ENCODE peak calls at places on chromosomes 1 and 21, in four cellular contexts. J is brain microvascular endothelial cell, P is foreskin keratinocyte, N is GM12878. A is an unnamed sample.

GRCh38 chr1:225848044-225848955 is 33.9 kb downstream of the TMEM63A start:
- DNase-seq in J (peak), P (no peak), N (peak), A (peak)

GRCh38 chr1:6261615-6261995 is 707 bp upstream of the GPR153 start:
- DNase-seq in J (no peak), P (no peak), N (no peak), A (no peak)

GRCh38 chr1:34013958-34014737 is 150.3 kb downstream of the HMGB4 start:
- DNase-seq in J (no peak), P (no peak), N (no peak), A (no peak)

GRCh38 chr1:53589043-53589887 is 130.1 kb downstream of the DMRTB1 start:
- DNase-seq in J (no peak), P (no peak), N (no peak), A (no peak)

GRCh38 chr21:42089093-42089631 is 18.0 kb downstream of the UMODL1 start:
- DNase-seq in J (no peak), P (no peak), N (no peak), A (no peak)

GRCh38 chr1:34787461-34788420 is 5.1 kb upstream of the GJA4 start:
- DNase-seq in J (peak), P (no peak), N (no peak), A (peak)

GRCh38 chr1:58402444-58402843 is 144.1 kb downstream of the OMA1 start:
- DNase-seq in J (no peak), P (peak), N (no peak), A (peak)

GRCh38 chr1:58664881-58665280 is 35.0 kb downstream of the MYSM1 start:
- DNase-seq in J (no peak), P (no peak), N (no peak), A (peak)

GRCh38 chr1:176987016-176987415 is 177.5 kb downstream of the ASTN1 start:
- DNase-seq in J (no peak), P (peak), N (no peak), A (peak)

GRCh38 chr21:36908260-36908908 is 58.1 kb downstream of the HLCS start:
- DNase-seq in J (no peak), P (no peak), N (no peak), A (peak)

GRCh38 chr1:160189649-160190625 is at the start of gene CASQ1:
- DNase-seq in J (no peak), P (no peak), N (no peak), A (peak)

GRCh38 chr1:176949033-176949662 is 215.4 kb downstream of the ASTN1 start:
- DNase-seq in J (peak), P (peak), N (no peak), A (peak)

GRCh38 chr1:185438936-185439335 is 121.9 kb upstream of the IVNS1ABP start:
- DNase-seq in J (no peak), P (peak), N (no peak), A (no peak)

GRCh38 chr1:156504062-156504813 is 3.7 kb upstream of the MEF2D start:
- DNase-seq in J (no peak), P (no peak), N (no peak), A (peak)

GRCh38 chr1:169892176-169892818 is 1.4 kb downstream of the SCYL3 start:
- DNase-seq in J (no peak), P (no peak), N (no peak), A (no peak)

GRCh38 chr1:171715813-171716251 is 26.0 kb downstream of the VAMP4 start:
- DNase-seq in J (no peak), P (peak), N (no peak), A (peak)
- TF ChIP-seq CTCF in J (peak), P (peak), N (peak), A (peak)

GRCh38 chr1:22673486-22674409 is 20.7 kb downstream of the C1QB start:
- DNase-seq in J (peak), P (peak), N (no peak), A (peak)
- TF ChIP-seq CTCF in J (peak), P (peak), N (peak), A (peak)

GRCh38 chr1:180842482-180842881 is 70.2 kb upstream of the KIAA1614 start:
- DNase-seq in J (no peak), P (no peak), N (no peak), A (no peak)
- TF ChIP-seq CTCF in J (no peak), P (no peak), N (no peak), A (no peak)

GRCh38 chr1:91617242-91617837 is 116.7 kb downstream of the CDC7 start:
- DNase-seq in J (no peak), P (no peak), N (no peak), A (no peak)
- TF ChIP-seq CTCF in J (peak), P (peak), N (peak), A (no peak)

A was measured in fibroblast of pulmonary artery.